ENCODE peak calls at places on chromosomes 3 and 15, in six cellular contexts. Y is iPS-NIHi11, T is mesothelial cell of epicardium, W is GM03348, M is kidney glomerular epithelial cell, B is aorta. I is an unnamed sample.
A peak's percentile ranks its signal among the peaks of the same experiment; 100 is the strongest.

GRCh38 chr3:55907616-55908015 is 420.5 kb upstream of the WNT5A start:
- DNase-seq in T (no peak), B (no peak), Y (no peak), W (no peak), M (no peak), I (no peak)

GRCh38 chr3:104810896-104811295 is 555.8 kb upstream of the ALCAM start:
- DNase-seq in B (no peak), W (no peak), Y (no peak), T (no peak), M (no peak), I (no peak)

GRCh38 chr3:166248784-166249183 is 411.6 kb upstream of the BCHE start:
- DNase-seq in B (no peak), W (no peak), M (no peak), Y (no peak), T (no peak), I (no peak)

GRCh38 chr3:141894524-141895176 is 18.2 kb downstream of the ATP1B3 start:
- DNase-seq in B (no peak), M (peak; percentile 25), W (peak; percentile 63), T (no peak), Y (no peak), I (no peak)

GRCh38 chr3:13872451-13872850 is 7.4 kb downstream of the WNT7A start:
- DNase-seq in Y (no peak), T (no peak), M (no peak), B (peak; percentile 35), W (no peak), I (no peak)

GRCh38 chr3:78506581-78507195 is 1261.1 kb downstream of the ROBO1 start:
- DNase-seq in W (peak; percentile 4), Y (no peak), T (no peak), M (peak; percentile 65), B (no peak), I (no peak)

GRCh38 chr3:52532838-52533622 is 627 bp downstream of the NT5DC2 start:
- DNase-seq in M (no peak), T (peak; percentile 22), Y (peak; percentile 66), W (peak; percentile 70), B (peak; percentile 84), I (no peak)

GRCh38 chr3:12191559-12191958 is 32.8 kb upstream of the TIMP4 start:
- DNase-seq in B (no peak), Y (no peak), T (no peak), M (no peak), W (no peak), I (no peak)

GRCh38 chr3:52289747-52290595 is 2.3 kb downstream of the GLYCTK start:
- DNase-seq in W (no peak), B (peak; percentile 65), M (no peak), Y (no peak), T (no peak), I (no peak)

GRCh38 chr15:75164625-75165024 is 37.1 kb upstream of the C15orf39 start:
- DNase-seq in Y (no peak), M (no peak), W (no peak), T (no peak), B (no peak), I (no peak)

GRCh38 chr3:162764672-162765071 is 1268.1 kb downstream of the OTOL1 start:
- DNase-seq in Y (no peak), W (peak; percentile 4), M (peak; percentile 26), B (no peak), T (no peak), I (no peak)

GRCh38 chr3:53195066-53195450 is 34.0 kb downstream of the PRKCD start:
- DNase-seq in W (no peak), B (peak; percentile 72), M (no peak), T (no peak), Y (no peak), I (no peak)

GRCh38 chr3:169345662-169346331 is 317.7 kb downstream of the MECOM start:
- DNase-seq in M (no peak), B (no peak), W (no peak), T (no peak), Y (no peak), I (no peak)

GRCh38 chr3:146865175-146865755 is 260.1 kb upstream of the PLSCR5 start:
- DNase-seq in M (no peak), Y (no peak), B (no peak), W (no peak), T (no peak), I (no peak)

GRCh38 chr15:94019062-94019461 is 212.3 kb upstream of the MCTP2 start:
- DNase-seq in B (no peak), T (no peak), W (no peak), Y (no peak), M (no peak), I (no peak)

GRCh38 chr3:11699083-11699427 is 55.3 kb upstream of the VGLL4 start:
- DNase-seq in B (no peak), W (peak; percentile 75), T (no peak), Y (no peak), M (no peak), I (no peak)

GRCh38 chr15:90126022-90126421 is 23.8 kb upstream of the IDH2 start:
- DNase-seq in M (no peak), W (no peak), B (no peak), Y (no peak), T (no peak), I (no peak)

GRCh38 chr15:58309993-58310928 is 121.5 kb upstream of the LIPC start:
- DNase-seq in T (no peak), W (no peak), Y (no peak), M (no peak), B (peak; percentile 60), I (no peak)

GRCh38 chr3:111070772-111071256 is 802 bp upstream of the NECTIN3 start:
- DNase-seq in B (peak; percentile 76), T (no peak), W (no peak), Y (no peak), M (peak; percentile 77), I (no peak)

I was measured in GDM1.